ENCODE peak calls at places on chromosomes 5 and 9, in six cellular contexts. R, P, B, A, W and E are unnamed samples.

GRCh38 chr5:154196955-154197652 is 6.6 kb downstream of the GALNT10 start:
- DNase-seq in R (no peak), P (no peak), B (peak; percentile 79), A (no peak), W (no peak), E (no peak)

GRCh38 chr9:5617749-5618148 is 11.2 kb upstream of the RIC1 start:
- DNase-seq in R (no peak), P (peak; percentile 41), B (no peak), A (no peak), W (no peak), E (peak; percentile 53)

GRCh38 chr9:78786794-78787193 is 489.9 kb downstream of the PSAT1 start:
- DNase-seq in R (peak; percentile 11), P (no peak), B (peak; percentile 83), A (no peak), W (no peak), E (no peak)

GRCh38 chr9:110714314-110714713 is 45.7 kb downstream of the MUSK start:
- DNase-seq in R (no peak), P (no peak), B (peak; percentile 7), A (no peak), W (no peak), E (no peak)

GRCh38 chr5:168433982-168434381 is 52.3 kb upstream of the RARS1 start:
- DNase-seq in R (no peak), P (no peak), B (no peak), A (no peak), W (no peak), E (no peak)

GRCh38 chr9:120398286-120398685 is 181.7 kb downstream of the CDK5RAP2 start:
- DNase-seq in R (no peak), P (no peak), B (no peak), A (no peak), W (no peak), E (no peak)

GRCh38 chr9:93020785-93021670 is 37.5 kb upstream of the SUSD3 start:
- DNase-seq in R (no peak), P (no peak), B (peak; percentile 7), A (no peak), W (no peak), E (no peak)

GRCh38 chr9:99011161-99011709 is 67.5 kb downstream of the COL15A1 start:
- DNase-seq in R (no peak), P (no peak), B (peak; percentile 55), A (no peak), W (no peak), E (no peak)

GRCh38 chr5:36561596-36561995 is 44.8 kb upstream of the SLC1A3 start:
- DNase-seq in R (no peak), P (no peak), B (no peak), A (no peak), W (no peak), E (no peak)

GRCh38 chr5:633521-633955 is 21.4 kb downstream of the CEP72 start:
- DNase-seq in R (peak; percentile 21), P (no peak), B (peak; percentile 80), A (no peak), W (no peak), E (no peak)

GRCh38 chr9:90835206-90835605 is 33.6 kb downstream of the SYK start:
- DNase-seq in R (no peak), P (no peak), B (no peak), A (no peak), W (no peak), E (no peak)

GRCh38 chr9:20662156-20662555 is 21.9 kb upstream of the FOCAD start:
- DNase-seq in R (no peak), P (no peak), B (no peak), A (no peak), W (no peak), E (no peak)

GRCh38 chr5:147911427-147911826 is 5.1 kb upstream of the C5orf46 start:
- DNase-seq in R (no peak), P (no peak), B (no peak), A (no peak), W (no peak), E (no peak)

DNA sequence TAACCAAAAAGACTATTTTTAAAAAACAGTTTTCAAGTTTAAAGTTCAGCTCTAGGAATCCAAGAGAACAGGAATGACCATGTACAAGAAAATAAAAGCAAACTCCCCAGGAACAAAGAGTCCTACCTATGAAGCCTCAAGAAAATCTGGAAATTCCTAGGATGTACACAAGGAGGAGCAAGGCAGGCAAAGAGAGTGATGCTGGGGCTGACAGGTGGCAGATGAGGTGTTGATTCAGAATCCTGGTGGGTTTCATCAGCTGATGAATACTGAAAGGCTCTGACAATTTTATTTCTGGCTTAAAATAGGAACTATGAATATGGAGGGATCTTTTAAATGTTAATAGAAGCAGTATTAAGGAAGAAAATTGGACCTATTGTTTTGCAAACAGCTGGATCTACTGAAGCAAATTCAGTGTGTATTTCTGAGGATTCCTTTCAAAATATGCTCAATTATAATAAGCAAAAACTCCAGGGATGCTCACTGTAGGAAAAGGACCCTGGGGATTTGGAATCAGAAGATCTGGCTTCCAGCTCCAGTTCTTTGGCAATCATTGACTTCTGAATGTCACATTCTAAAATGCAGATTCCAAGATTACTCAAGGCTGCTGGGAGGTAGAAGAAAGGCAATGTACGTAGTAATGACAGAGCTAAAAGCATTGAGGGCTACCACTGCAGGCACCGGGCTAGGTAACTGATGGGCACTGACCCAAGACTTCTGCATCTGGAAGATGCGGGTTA is 28.0 kb upstream of the SH3RF2 start:
- DNase-seq in R (peak; percentile 32), P (no peak), B (no peak), A (no peak), W (no peak), E (no peak)
- TF ChIP-seq CTCF in R (peak; percentile 59), P (no peak), B (no peak), A (no peak), W (no peak), E (no peak)

GRCh38 chr9:107735821-107736220 is 246.3 kb upstream of the KLF4 start:
- DNase-seq in R (no peak), P (no peak), B (no peak), A (no peak), W (no peak), E (no peak)

GRCh38 chr9:107732781-107733529 is 243.4 kb upstream of the KLF4 start:
- DNase-seq in R (peak; percentile 65), P (no peak), B (peak; percentile 88), A (no peak), W (no peak), E (no peak)

GRCh38 chr9:107737610-107737986 is 248.0 kb upstream of the KLF4 start:
- DNase-seq in R (no peak), P (no peak), B (no peak), A (no peak), W (no peak), E (no peak)

GRCh38 chr9:107733530-107733907 is 243.9 kb upstream of the KLF4 start:
- DNase-seq in R (no peak), P (no peak), B (peak; percentile 33), A (no peak), W (no peak), E (no peak)

DNA sequence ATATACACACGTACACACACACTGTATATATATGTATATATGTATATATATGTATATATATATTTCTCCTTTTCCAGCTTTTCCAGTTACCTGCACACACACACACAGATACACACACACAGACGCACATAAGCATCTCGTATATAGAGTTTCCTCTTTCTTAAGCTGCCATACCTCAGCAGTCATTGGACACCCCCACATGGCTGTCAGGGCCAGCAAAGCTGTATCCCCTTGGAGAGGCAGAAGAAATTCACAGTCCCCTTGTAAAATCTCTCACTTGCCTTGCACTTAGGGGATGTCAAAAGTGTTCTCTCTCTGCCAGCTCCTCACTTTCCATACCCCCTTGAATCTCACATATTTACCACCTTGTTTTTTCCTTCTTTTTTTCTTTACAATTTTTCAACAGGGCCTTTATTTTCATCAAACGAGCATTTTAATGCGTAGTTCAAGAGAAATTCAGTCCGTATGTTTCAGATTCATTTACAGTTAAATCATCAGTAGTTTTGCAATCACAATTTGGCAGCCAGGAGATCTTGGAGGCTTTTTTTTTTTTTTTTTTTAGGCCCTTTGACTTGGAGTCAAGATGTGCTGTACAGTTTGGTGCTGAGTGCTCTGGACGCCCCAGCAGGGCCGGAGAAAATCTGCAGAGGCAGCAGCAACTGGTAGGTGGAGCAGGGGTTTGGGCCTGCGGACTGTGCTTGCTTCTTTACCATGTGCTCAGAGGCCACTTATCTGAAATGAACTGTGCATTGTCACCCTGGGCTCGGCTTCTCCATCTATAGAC is 244.9 kb upstream of the KLF4 start:
- DNase-seq in R (peak; percentile 74), P (no peak), B (peak; percentile 91), A (no peak), W (no peak), E (no peak)
- TF ChIP-seq CTCF in R (no peak), P (no peak), B (no peak), A (no peak), W (no peak), E (no peak)

DNA sequence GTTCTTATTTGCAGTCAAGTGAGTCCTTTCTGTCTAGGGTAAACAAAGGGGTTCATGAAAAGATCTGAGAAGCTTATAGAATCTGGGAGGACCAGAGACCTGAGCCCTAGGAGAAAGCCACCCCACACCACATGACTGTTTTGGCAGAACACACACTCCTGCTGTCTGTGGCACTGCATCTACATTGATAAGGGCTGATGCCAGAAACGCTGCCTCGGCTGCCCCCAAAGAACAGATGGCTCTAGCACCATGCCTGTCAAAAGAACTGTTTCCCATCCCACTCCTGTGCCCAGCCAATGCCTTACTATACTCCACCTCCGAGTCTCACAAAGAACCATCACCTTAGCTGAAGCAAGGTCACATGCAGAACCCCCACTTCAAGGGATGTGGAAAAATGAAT is 47.4 kb downstream of the FEM1C start:
- DNase-seq in R (no peak), P (no peak), B (no peak), A (no peak), W (no peak), E (no peak)
- TF ChIP-seq CTCF in R (no peak), P (no peak), B (no peak), A (no peak), W (no peak), E (no peak)

GRCh38 chr9:26863074-26863473 is 29.5 kb downstream of the CAAP1 start:
- DNase-seq in R (peak; percentile 3), P (no peak), B (peak; percentile 3), A (no peak), W (no peak), E (no peak)
- TF ChIP-seq CTCF in R (peak; percentile 42), P (peak; percentile 36), B (no peak), A (no peak), W (peak; percentile 25), E (no peak)

GRCh38 chr9:136488247-136489214 is 5.7 kb upstream of the SEC16A start:
- DNase-seq in R (peak; percentile 71), P (peak; percentile 77), B (no peak), A (peak; percentile 89), W (no peak), E (peak; percentile 83)
- TF ChIP-seq CTCF in R (peak; percentile 95), P (peak; percentile 98), B (peak; percentile 91), A (peak; percentile 95), W (peak; percentile 95), E (peak; percentile 96)

GRCh38 chr5:172735141-172735831 is 35.7 kb downstream of the DUSP1 start:
- DNase-seq in R (no peak), P (no peak), B (no peak), A (no peak), W (no peak), E (no peak)

GRCh38 chr5:172733974-172734346 is 37.0 kb downstream of the DUSP1 start:
- DNase-seq in R (no peak), P (no peak), B (no peak), A (no peak), W (no peak), E (no peak)

GRCh38 chr5:172731286-172732073 is 39.5 kb downstream of the DUSP1 start:
- DNase-seq in R (peak; percentile 90), P (no peak), B (peak; percentile 32), A (no peak), W (no peak), E (no peak)

GRCh38 chr5:172732201-172732865 is 38.7 kb downstream of the DUSP1 start:
- DNase-seq in R (no peak), P (no peak), B (no peak), A (no peak), W (no peak), E (no peak)

GRCh38 chr5:172733179-172733973 is 37.6 kb downstream of the DUSP1 start:
- DNase-seq in R (peak; percentile 99), P (no peak), B (peak; percentile 98), A (no peak), W (no peak), E (no peak)
- TF ChIP-seq CTCF in R (peak; percentile 9), P (no peak), B (no peak), A (no peak), W (no peak), E (no peak)